ENCODE peak calls at places on chromosomes 11 and 22, in six cellular contexts. D is HFF-Myc, Z is AG04450, S is tibial nerve, J is bronchial epithelial cell, V is AG09309. I is an unnamed sample.

GRCh38 chr11:96424693-96425092 is 34.9 kb downstream of the JRKL start:
- DNase-seq in D (peak), Z (peak), V (peak), J (peak), S (no peak), I (no peak)

GRCh38 chr22:49582171-49582570 is 245.5 kb downstream of the BRD1 start:
- DNase-seq in Z (no peak), J (no peak), S (no peak), V (no peak), D (no peak), I (no peak)

GRCh38 chr22:50422961-50423815 is 51.6 kb downstream of the SBF1 start:
- DNase-seq in D (no peak), V (no peak), J (no peak), S (no peak), Z (no peak), I (no peak)

GRCh38 chr11:6681949-6682348 is 1.2 kb downstream of the MRPL17 start:
- DNase-seq in Z (no peak), D (no peak), J (no peak), V (no peak), S (no peak), I (no peak)

GRCh38 chr11:62905927-62906531 is 15.1 kb downstream of the CHRM1 start:
- DNase-seq in D (peak), J (peak), Z (peak), S (peak), V (peak), I (no peak)

GRCh38 chr22:31737932-31738331 is 12.0 kb downstream of the PRR14L start:
- DNase-seq in S (no peak), D (no peak), V (no peak), Z (no peak), J (no peak), I (no peak)

GRCh38 chr22:20130319-20130718 is 1.3 kb upstream of the ZDHHC8 start:
- DNase-seq in V (no peak), J (peak), D (no peak), S (no peak), Z (no peak), I (no peak)

GRCh38 chr11:82683029-82683428 is 50.6 kb downstream of the FAM181B start:
- DNase-seq in D (no peak), V (no peak), J (no peak), S (no peak), Z (no peak), I (no peak)

GRCh38 chr11:100965346-100965745 is 164.3 kb downstream of the PGR start:
- DNase-seq in S (no peak), Z (no peak), V (no peak), D (no peak), J (peak), I (no peak)

GRCh38 chr22:32255726-32256125 is 579 bp upstream of the SLC5A4 start:
- DNase-seq in V (no peak), S (no peak), J (peak), Z (no peak), D (no peak), I (no peak)

GRCh38 chr22:44229331-44229730 is 48.6 kb downstream of the PARVG start:
- DNase-seq in V (no peak), J (no peak), Z (no peak), S (no peak), D (no peak), I (no peak)

GRCh38 chr11:92204731-92205130 is 19.9 kb upstream of the FAT3 start:
- DNase-seq in J (no peak), D (no peak), S (no peak), V (no peak), Z (no peak), I (no peak)

GRCh38 chr11:73662445-73663157 is 16.2 kb downstream of the PLEKHB1 start:
- DNase-seq in Z (no peak), D (no peak), J (no peak), V (no peak), S (no peak), I (no peak)

GRCh38 chr11:501001-501682 is 5.9 kb downstream of the RNH1 start:
- DNase-seq in V (no peak), J (no peak), Z (no peak), S (no peak), D (no peak), I (no peak)

DNA sequence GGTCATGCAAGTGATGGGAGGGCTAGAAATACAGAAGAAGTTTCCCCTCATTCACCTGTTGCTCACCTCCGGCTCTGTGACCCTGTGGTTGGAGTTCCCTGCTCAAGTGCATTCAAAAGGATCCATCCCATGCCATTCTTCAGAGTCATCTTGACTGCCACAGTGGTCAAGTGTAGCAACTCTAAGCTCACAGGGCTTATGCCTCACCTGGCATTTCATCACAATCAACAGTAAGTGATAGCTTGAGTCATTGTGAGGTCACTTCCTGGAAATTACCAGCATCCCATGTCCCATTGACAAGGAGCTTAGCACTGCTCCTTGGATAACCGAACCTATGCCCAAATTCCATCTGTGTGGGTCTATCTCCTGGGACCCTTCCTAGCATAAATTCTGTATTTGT is 55.6 kb downstream of the OR4C45 start:
- DNase-seq in S (no peak), Z (no peak), J (peak), V (no peak), D (no peak), I (no peak)
- TF ChIP-seq CTCF in S (no peak), Z (no peak), J (no peak), V (no peak), D (no peak), I (no peak)

GRCh38 chr11:111911563-111912401 is at the start of gene CRYAB:
- DNase-seq in Z (peak), V (peak), S (peak), J (peak), D (peak), I (peak)
- H3K4me3 ChIP-seq in Z (no peak), V (peak), S (peak), J (peak), D (no peak), I (peak)

DNA sequence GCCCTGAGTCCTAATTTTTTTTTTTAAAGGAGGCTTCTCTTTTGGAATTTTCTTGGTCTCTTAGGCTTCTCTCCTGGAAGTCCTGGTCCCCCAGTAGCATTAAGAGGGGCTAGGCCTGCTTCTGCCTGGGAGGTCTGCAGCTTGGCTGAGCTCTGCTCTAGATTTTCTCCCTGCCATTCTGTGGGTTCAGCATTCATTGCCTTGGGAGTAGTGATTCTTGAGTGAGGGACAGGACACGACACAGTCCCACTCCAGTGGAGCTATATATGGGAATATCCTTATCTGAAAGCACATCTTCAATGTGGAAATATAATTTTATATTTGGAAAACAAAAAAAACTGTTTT is 3.7 kb downstream of the IGSF22 start:
- DNase-seq in D (no peak), Z (no peak), S (no peak), V (no peak), J (no peak), I (no peak)
- TF ChIP-seq CTCF in D (no peak), Z (no peak), S (no peak), V (no peak), J (no peak), I (no peak)

GRCh38 chr11:124762624-124763155 is 600 bp upstream of the ESAM start:
- DNase-seq in Z (no peak), V (no peak), D (no peak), S (no peak), J (no peak), I (no peak)

GRCh38 chr11:124761301-124762021 is 629 bp downstream of the ESAM start:
- DNase-seq in S (no peak), V (no peak), Z (no peak), J (no peak), D (no peak), I (no peak)

GRCh38 chr11:124763156-124763947 is 1.3 kb upstream of the ESAM start:
- DNase-seq in D (peak), J (peak), S (peak), Z (no peak), V (no peak), I (no peak)

GRCh38 chr11:124760806-124761205 is 1.3 kb downstream of the ESAM start:
- DNase-seq in D (no peak), Z (no peak), J (no peak), S (no peak), V (no peak), I (no peak)

GRCh38 chr11:124762077-124762623 is at the start of gene ESAM:
- DNase-seq in D (no peak), J (no peak), V (no peak), S (no peak), Z (no peak), I (no peak)
- H3K4me3 ChIP-seq in D (peak), J (peak), V (peak), S (peak), Z (peak), I (peak)